ENCODE peak calls at places on chromosomes 16 and 17, in six cellular contexts. One of them, this sample, is unnamed.
A peak's percentile ranks its signal among the peaks of the same experiment; 100 is the strongest.

GRCh38 chr17:7929158-7930029 is at the start of gene KCNAB3:
- DNase-seq in HT1080: no peak
- DNase-seq in IMR-90: peak; percentile 69
- DNase-seq in LHCN-M2: peak; percentile 2
- DNase-seq in stimulated activated CD4-positive, alpha-beta T cell treated with anti-CD3 and anti-CD28 coated beads, Interleukin-12 subunit alpha, Interleukin-12 subunit beta, amount 100 ng/mL, for 4 hours: peak; percentile 50
- DNase-seq in RWPE1: peak; percentile 86
- DNase-seq in this sample: peak; percentile 71

GRCh38 chr16:89923640-89924297 is 627 bp downstream of the TUBB3 start:
- DNase-seq in IMR-90: no peak
- DNase-seq in RWPE1: no peak
- DNase-seq in LHCN-M2: no peak
- DNase-seq in HT1080: no peak
- DNase-seq in stimulated activated CD4-positive, alpha-beta T cell treated with anti-CD3 and anti-CD28 coated beads, Interleukin-12 subunit alpha, Interleukin-12 subunit beta, amount 100 ng/mL, for 4 hours: no peak
- DNase-seq in this sample: no peak

GRCh38 chr16:27515874-27516353 is 33.8 kb downstream of the GTF3C1 start:
- DNase-seq in stimulated activated CD4-positive, alpha-beta T cell treated with anti-CD3 and anti-CD28 coated beads, Interleukin-12 subunit alpha, Interleukin-12 subunit beta, amount 100 ng/mL, for 4 hours: peak; percentile 14
- DNase-seq in LHCN-M2: peak; percentile 19
- DNase-seq in IMR-90: no peak
- DNase-seq in RWPE1: peak; percentile 29
- DNase-seq in HT1080: peak; percentile 43
- DNase-seq in this sample: no peak

GRCh38 chr17:50507871-50508572 is at the start of gene MYCBPAP:
- DNase-seq in HT1080: no peak
- DNase-seq in stimulated activated CD4-positive, alpha-beta T cell treated with anti-CD3 and anti-CD28 coated beads, Interleukin-12 subunit alpha, Interleukin-12 subunit beta, amount 100 ng/mL, for 4 hours: peak; percentile 74
- DNase-seq in RWPE1: no peak
- DNase-seq in IMR-90: peak; percentile 68
- DNase-seq in LHCN-M2: peak; percentile 79
- DNase-seq in this sample: peak; percentile 87

GRCh38 chr17:42005128-42005527 is 12.1 kb downstream of the DNAJC7 start:
- DNase-seq in stimulated activated CD4-positive, alpha-beta T cell treated with anti-CD3 and anti-CD28 coated beads, Interleukin-12 subunit alpha, Interleukin-12 subunit beta, amount 100 ng/mL, for 4 hours: no peak
- DNase-seq in LHCN-M2: no peak
- DNase-seq in IMR-90: no peak
- DNase-seq in HT1080: no peak
- DNase-seq in RWPE1: no peak
- DNase-seq in this sample: no peak

GRCh38 chr17:11852911-11853310 is 144.4 kb downstream of the ZNF18 start:
- DNase-seq in stimulated activated CD4-positive, alpha-beta T cell treated with anti-CD3 and anti-CD28 coated beads, Interleukin-12 subunit alpha, Interleukin-12 subunit beta, amount 100 ng/mL, for 4 hours: no peak
- DNase-seq in LHCN-M2: no peak
- DNase-seq in HT1080: peak; percentile 17
- DNase-seq in RWPE1: peak; percentile 8
- DNase-seq in IMR-90: no peak
- DNase-seq in this sample: no peak

GRCh38 chr17:6541886-6542285 is 14.5 kb downstream of the PITPNM3 start:
- DNase-seq in stimulated activated CD4-positive, alpha-beta T cell treated with anti-CD3 and anti-CD28 coated beads, Interleukin-12 subunit alpha, Interleukin-12 subunit beta, amount 100 ng/mL, for 4 hours: no peak
- DNase-seq in RWPE1: no peak
- DNase-seq in LHCN-M2: no peak
- DNase-seq in HT1080: no peak
- DNase-seq in IMR-90: no peak
- DNase-seq in this sample: no peak

GRCh38 chr17:17320188-17320910 is 17.2 kb downstream of the NT5M start:
- DNase-seq in LHCN-M2: no peak
- DNase-seq in RWPE1: no peak
- DNase-seq in stimulated activated CD4-positive, alpha-beta T cell treated with anti-CD3 and anti-CD28 coated beads, Interleukin-12 subunit alpha, Interleukin-12 subunit beta, amount 100 ng/mL, for 4 hours: no peak
- DNase-seq in IMR-90: no peak
- DNase-seq in HT1080: no peak
- DNase-seq in this sample: no peak

GRCh38 chr17:19759934-19760530 is 11.9 kb upstream of the ALDH3A1 start:
- DNase-seq in LHCN-M2: no peak
- DNase-seq in HT1080: no peak
- DNase-seq in RWPE1: no peak
- DNase-seq in IMR-90: no peak
- DNase-seq in stimulated activated CD4-positive, alpha-beta T cell treated with anti-CD3 and anti-CD28 coated beads, Interleukin-12 subunit alpha, Interleukin-12 subunit beta, amount 100 ng/mL, for 4 hours: no peak
- DNase-seq in this sample: no peak

GRCh38 chr16:69916445-69916844 is 34.7 kb upstream of the CLEC18A start:
- DNase-seq in HT1080: no peak
- DNase-seq in IMR-90: no peak
- DNase-seq in LHCN-M2: no peak
- DNase-seq in RWPE1: no peak
- DNase-seq in stimulated activated CD4-positive, alpha-beta T cell treated with anti-CD3 and anti-CD28 coated beads, Interleukin-12 subunit alpha, Interleukin-12 subunit beta, amount 100 ng/mL, for 4 hours: no peak
- DNase-seq in this sample: no peak

GRCh38 chr17:19720631-19721426 is 4.4 kb upstream of the SLC47A2 start:
- DNase-seq in IMR-90: no peak
- DNase-seq in RWPE1: no peak
- DNase-seq in LHCN-M2: no peak
- DNase-seq in HT1080: no peak
- DNase-seq in stimulated activated CD4-positive, alpha-beta T cell treated with anti-CD3 and anti-CD28 coated beads, Interleukin-12 subunit alpha, Interleukin-12 subunit beta, amount 100 ng/mL, for 4 hours: no peak
- DNase-seq in this sample: no peak

This sample was measured in uterus.